ENCODE peak calls at places on chromosomes 7 and 10, in ten cellular contexts. P is T-helper 2 cell; J is stimulated activated naive CD4-positive, alpha-beta T cell treated with Interleukin-2 at 50 U/mL for 16 hours; N is NCI-H69; C is AG04450; Z is iris pigment epithelial cell; L is activated CD4-positive, alpha-beta memory T cell treated with anti-CD3 and anti-CD28 coated beads for 36 hours; I is memory B cell; A is nephron progenitor cell; S is NCI-H1417. U is an unnamed sample.
A peak's percentile ranks its signal among the peaks of the same experiment; 100 is the strongest.

GRCh38 chr7:16644624-16644986 is 949 bp downstream of the ANKMY2 start:
- DNase-seq in P (peak; percentile 42), J (peak; percentile 52), N (peak; percentile 84), C (no peak), Z (peak; percentile 70), L (peak; percentile 65), I (no peak), A (peak; percentile 53), S (peak; percentile 85), U (no peak)

GRCh38 chr7:44131173-44132009 is 8.0 kb upstream of the POLD2 start:
- DNase-seq in P (no peak), J (no peak), N (peak; percentile 71), C (no peak), Z (peak; percentile 8), L (no peak), I (no peak), A (peak; percentile 29), S (peak; percentile 18), U (peak; percentile 14)

GRCh38 chr7:5827755-5828154 is 46.3 kb upstream of the RNF216 start:
- DNase-seq in P (peak; percentile 16), J (peak; percentile 15), N (peak; percentile 53), C (no peak), Z (no peak), L (peak; percentile 70), I (no peak), A (peak; percentile 15), S (peak; percentile 12), U (no peak)

GRCh38 chr10:52951819-52952218 is 179.2 kb upstream of the MBL2 start:
- DNase-seq in P (no peak), J (no peak), N (peak; percentile 50), C (peak; percentile 2), Z (peak; percentile 1), L (no peak), I (peak; percentile 10), A (peak; percentile 75), S (no peak), U (no peak)

GRCh38 chr10:12501851-12502525 is 152.6 kb downstream of the CAMK1D start:
- DNase-seq in P (no peak), J (no peak), N (peak; percentile 5), C (no peak), Z (no peak), L (no peak), I (no peak), A (no peak), S (no peak), U (no peak)

GRCh38 chr7:134630890-134631289 is 15.8 kb upstream of the BPGM start:
- DNase-seq in P (no peak), J (no peak), N (no peak), C (no peak), Z (no peak), L (no peak), I (no peak), A (no peak), S (no peak), U (no peak)

GRCh38 chr7:120770206-120770605 is 87.7 kb downstream of the TSPAN12 start:
- DNase-seq in P (no peak), J (no peak), N (no peak), C (no peak), Z (no peak), L (no peak), I (no peak), A (no peak), S (no peak), U (no peak)

GRCh38 chr10:88361494-88361893 is 221.6 kb downstream of the RNLS start:
- DNase-seq in P (no peak), J (no peak), N (peak; percentile 17), C (no peak), Z (no peak), L (no peak), I (no peak), A (no peak), S (no peak), U (no peak)

GRCh38 chr7:132145466-132145865 is 430.8 kb downstream of the PLXNA4 start:
- DNase-seq in P (no peak), J (no peak), N (peak; percentile 15), C (no peak), Z (peak; percentile 59), L (no peak), I (no peak), A (no peak), S (no peak), U (no peak)

GRCh38 chr10:52436664-52437063 is 122.6 kb downstream of the DKK1 start:
- DNase-seq in P (no peak), J (no peak), N (no peak), C (peak; percentile 63), Z (peak; percentile 82), L (no peak), I (no peak), A (no peak), S (no peak), U (no peak)

GRCh38 chr10:50260791-50261281 is 9.5 kb upstream of the ASAH2 start:
- DNase-seq in P (peak; percentile 2), J (no peak), N (no peak), C (no peak), Z (no peak), L (peak; percentile 15), I (peak; percentile 36), A (no peak), S (no peak), U (no peak)

GRCh38 chr7:71637578-71637977 is 505.6 kb downstream of the GALNT17 start:
- DNase-seq in P (no peak), J (no peak), N (no peak), C (no peak), Z (peak; percentile 38), L (no peak), I (no peak), A (no peak), S (no peak), U (no peak)

GRCh38 chr10:110209926-110210662 is 2.7 kb downstream of the MXI1 start:
- DNase-seq in P (no peak), J (peak; percentile 64), N (peak; percentile 73), C (no peak), Z (peak; percentile 43), L (no peak), I (no peak), A (peak; percentile 59), S (peak; percentile 39), U (no peak)